ENCODE peak calls at places on chromosome 20, in ten cellular contexts. H is PC-3; O is body of pancreas; S is fibroblast of lung; Z is lower lobe of right lung; C is CD8-positive, alpha-beta T cell; L is caudate nucleus; G is dorsolateral prefrontal cortex; T is heart left ventricle; R is breast epithelium. A is an unnamed sample.

GRCh38 chr20:47487175-47487917 is 14.3 kb upstream of the NCOA3 start:
- DNase-seq in H (no peak), O (no peak), S (no peak), Z (no peak), C (no peak), L (no peak), G (peak; percentile 17), T (no peak), R (no peak), A (no peak)

GRCh38 chr20:4946585-4947378 is 54.5 kb downstream of the SLC23A2 start:
- DNase-seq in H (no peak), O (no peak), S (no peak), Z (no peak), C (no peak), L (no peak), G (no peak), T (no peak), R (no peak), A (no peak)

GRCh38 chr20:49282584-49283171 is 4.8 kb upstream of the ZNFX1 start:
- DNase-seq in H (no peak), O (no peak), S (no peak), Z (no peak), C (no peak), L (no peak), G (no peak), T (no peak), R (no peak), A (no peak)

GRCh38 chr20:5000263-5001173 is 792 bp downstream of the SLC23A2 start:
- DNase-seq in H (no peak), O (peak; percentile 39), S (no peak), Z (peak; percentile 65), C (no peak), L (peak; percentile 14), G (peak; percentile 80), T (peak; percentile 46), R (peak; percentile 39), A (no peak)

GRCh38 chr20:62887147-62887859 is 25.7 kb upstream of the TCFL5 start:
- DNase-seq in H (peak; percentile 39), O (peak; percentile 67), S (peak; percentile 94), Z (no peak), C (no peak), L (no peak), G (no peak), T (peak; percentile 63), R (no peak), A (no peak)

GRCh38 chr20:2984028-2984501 is 59.4 kb upstream of the GNRH2 start:
- DNase-seq in H (no peak), O (no peak), S (no peak), Z (no peak), C (no peak), L (no peak), G (no peak), T (no peak), R (no peak), A (no peak)

GRCh38 chr20:63598479-63599395 is 24.7 kb upstream of the HELZ2 start:
- DNase-seq in H (no peak), O (no peak), S (no peak), Z (no peak), C (no peak), L (no peak), G (no peak), T (no peak), R (no peak), A (no peak)

GRCh38 chr20:30167540-30167939 is 1089.9 kb upstream of the DEFB115 start:
- DNase-seq in H (no peak), O (no peak), S (no peak), Z (no peak), C (no peak), L (no peak), G (no peak), T (no peak), R (no peak), A (no peak)

DNA sequence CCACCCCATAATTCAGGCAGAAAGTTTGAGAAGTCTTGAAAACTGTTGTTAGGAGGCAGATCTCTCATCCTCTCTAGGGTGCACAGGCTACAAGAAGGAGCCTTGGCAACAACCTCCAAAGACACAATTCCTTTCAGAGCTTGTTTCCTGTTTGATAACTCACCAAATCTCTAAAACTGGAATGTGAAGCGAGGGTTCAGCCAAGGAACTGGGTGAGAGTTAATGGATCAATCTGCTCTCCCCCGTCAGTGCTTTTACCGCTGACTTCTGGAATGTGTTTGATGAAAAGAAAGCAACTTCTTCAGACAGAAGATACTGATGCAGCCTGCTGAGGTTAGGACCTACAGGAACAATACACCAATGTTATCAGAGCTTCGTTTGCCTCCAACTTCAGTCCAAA is 171.8 kb upstream of the BMP2 start:
- DNase-seq in H (no peak), O (no peak), S (peak; percentile 64), Z (no peak), C (no peak), L (no peak), G (no peak), T (no peak), R (no peak), A (no peak)
- H3K27ac ChIP-seq in H (no peak overlapping the region), O (no peak overlapping the region), S (peak overlapping the region; percentile 6), Z (peak overlapping the region; percentile 18), C (no peak overlapping the region), L (no peak overlapping the region), G (no peak overlapping the region), T (no peak overlapping the region), R (no peak overlapping the region), A (no peak overlapping the region)

GRCh38 chr20:1264727-1265126 is 1.4 kb upstream of the SNPH start:
- DNase-seq in H (no peak), O (no peak), S (no peak), Z (no peak), C (no peak), L (no peak), G (no peak), T (no peak), R (no peak), A (no peak)

GRCh38 chr20:1263853-1264252 is 2.2 kb upstream of the SNPH start:
- DNase-seq in H (no peak), O (no peak), S (peak; percentile 47), Z (no peak), C (no peak), L (no peak), G (no peak), T (no peak), R (no peak), A (no peak)

GRCh38 chr20:1265916-1266166 is 253 bp upstream of the SNPH start:
- DNase-seq in H (no peak), O (no peak), S (no peak), Z (no peak), C (no peak), L (no peak), G (no peak), T (no peak), R (no peak), A (no peak)

GRCh38 chr20:1266167-1266973 is at the start of gene SNPH:
- DNase-seq in H (peak; percentile 84), O (peak; percentile 78), S (peak; percentile 75), Z (peak; percentile 73), C (peak; percentile 51), L (peak; percentile 71), G (peak; percentile 84), T (peak; percentile 75), R (peak; percentile 38), A (no peak)

DNA sequence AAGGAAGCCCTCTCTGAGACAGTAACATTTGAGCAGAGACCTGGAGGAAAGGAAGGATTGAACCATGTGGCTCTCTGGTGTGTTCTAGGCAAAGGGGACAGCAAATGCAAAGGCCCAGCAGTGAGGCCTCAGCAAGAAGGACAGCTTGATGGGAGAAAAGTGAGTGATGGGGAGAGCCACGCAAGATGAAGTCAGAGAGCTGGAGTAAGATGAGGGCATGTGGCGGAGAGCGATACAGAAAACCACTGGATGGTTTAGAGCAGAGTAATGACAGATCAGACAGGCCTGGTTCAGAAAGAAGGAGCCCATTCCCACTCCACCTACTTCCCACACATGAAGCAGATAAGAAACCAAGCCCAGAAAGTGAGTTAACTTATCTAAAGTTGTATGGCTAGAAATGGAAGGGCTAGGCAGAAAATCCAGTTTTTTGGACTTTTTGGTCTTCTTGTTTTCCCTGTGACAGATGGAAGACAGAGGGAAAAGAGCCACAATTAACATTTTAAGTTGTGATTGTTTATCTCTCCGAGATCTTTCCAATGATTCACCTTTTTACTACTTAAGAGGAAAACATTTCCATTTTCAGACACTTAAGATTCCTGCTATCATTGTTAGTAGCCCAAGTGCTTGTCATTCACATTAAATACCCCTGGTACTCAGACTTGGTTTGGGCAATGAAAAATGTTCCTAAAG is 723 bp upstream of the SNPH start:
- DNase-seq in H (no peak), O (no peak), S (no peak), Z (no peak), C (no peak), L (no peak), G (no peak), T (no peak), R (no peak), A (no peak)
- H3K27ac ChIP-seq in H (no peak overlapping the region), O (no peak overlapping the region), S (peak overlapping the region; percentile 60), Z (peak overlapping the region; percentile 39), C (peak overlapping the region; percentile 43), L (no peak overlapping the region), G (no peak overlapping the region), T (no peak overlapping the region), R (no peak overlapping the region), A (no peak overlapping the region)

GRCh38 chr20:52049001-52049731 is 142.4 kb downstream of the ZFP64 start:
- DNase-seq in H (no peak), O (no peak), S (peak; percentile 33), Z (no peak), C (no peak), L (no peak), G (no peak), T (no peak), R (no peak), A (no peak)

GRCh38 chr20:52048365-52048764 is 143.2 kb downstream of the ZFP64 start:
- DNase-seq in H (no peak), O (no peak), S (no peak), Z (no peak), C (no peak), L (no peak), G (no peak), T (no peak), R (no peak), A (no peak)

GRCh38 chr20:52041966-52042365 is 149.6 kb downstream of the ZFP64 start:
- DNase-seq in H (no peak), O (no peak), S (no peak), Z (no peak), C (no peak), L (no peak), G (no peak), T (no peak), R (no peak), A (no peak)

GRCh38 chr20:52047811-52048302 is 143.7 kb downstream of the ZFP64 start:
- DNase-seq in H (no peak), O (no peak), S (peak; percentile 53), Z (no peak), C (no peak), L (no peak), G (no peak), T (peak; percentile 21), R (no peak), A (no peak)
- H3K27ac ChIP-seq in H (no peak overlapping the region), O (no peak overlapping the region), S (no peak overlapping the region), Z (no peak overlapping the region), C (no peak overlapping the region), L (no peak overlapping the region), G (no peak overlapping the region), T (peak overlapping the region; percentile 57), R (no peak overlapping the region), A (no peak overlapping the region)

DNA sequence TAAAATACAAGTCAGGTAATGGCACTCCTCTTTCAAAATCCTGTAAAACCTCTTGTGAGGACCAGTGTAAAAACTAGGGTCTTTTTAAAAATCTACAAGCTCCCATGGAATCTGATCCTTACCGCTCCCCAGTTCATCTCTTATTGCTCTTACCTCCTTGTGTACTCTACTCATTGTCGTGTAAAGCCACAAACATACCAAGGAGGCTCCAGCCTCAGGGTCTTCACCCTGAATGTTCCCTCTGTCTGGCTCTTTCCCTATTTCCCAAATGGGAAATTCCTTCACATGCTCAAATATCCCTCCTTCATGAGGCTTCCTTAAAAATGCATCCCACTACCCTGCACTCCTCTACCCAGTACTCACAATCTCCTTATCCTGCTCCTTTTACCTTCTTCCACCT is 67.1 kb downstream of the TASP1 start:
- DNase-seq in H (no peak), O (no peak), S (no peak), Z (no peak), C (no peak), L (no peak), G (no peak), T (no peak), R (no peak), A (no peak)
- H3K27ac ChIP-seq in H (no peak overlapping the region), O (no peak overlapping the region), S (no peak overlapping the region), Z (no peak overlapping the region), C (no peak overlapping the region), L (no peak overlapping the region), G (no peak overlapping the region), T (no peak overlapping the region), R (no peak overlapping the region), A (no peak overlapping the region)